ENCODE peak calls at places on chromosomes 13 and 19, in six cellular contexts. T is H1, U is GM12878, O is GM12891, C is K562, W is HepG2. Q is an unnamed sample.

GRCh38 chr13:110307697-110308376 is 753 bp downstream of the COL4A2 start:
- DNase-seq in T (peak; percentile 70), U (no peak), O (no peak), C (no peak), W (no peak), Q (no peak)

GRCh38 chr13:74206061-74206561 is 71.9 kb upstream of the KLF12 start:
- DNase-seq in T (no peak), U (no peak), O (no peak), C (no peak), W (no peak), Q (no peak)

GRCh38 chr13:40476175-40476958 is 190.1 kb downstream of the FOXO1 start:
- DNase-seq in T (no peak), U (no peak), O (no peak), C (no peak), W (peak; percentile 90), Q (no peak)

GRCh38 chr19:37778613-37779138 is 710 bp downstream of the ZNF573 start:
- DNase-seq in T (no peak), U (no peak), O (no peak), C (peak; percentile 19), W (peak; percentile 18), Q (no peak)

GRCh38 chr13:31964168-31964567 is 67.4 kb upstream of the FRY start:
- DNase-seq in T (no peak), U (no peak), O (no peak), C (no peak), W (no peak), Q (no peak)

GRCh38 chr13:19597523-19597922 is 35.9 kb upstream of the MPHOSPH8 start:
- DNase-seq in T (no peak), U (no peak), O (no peak), C (no peak), W (no peak), Q (no peak)

GRCh38 chr13:28316129-28316528 is 177.8 kb downstream of the PAN3 start:
- DNase-seq in T (no peak), U (no peak), O (no peak), C (no peak), W (peak; percentile 61), Q (no peak)

GRCh38 chr13:33208290-33208990 is 77.1 kb downstream of the STARD13 start:
- DNase-seq in T (no peak), U (no peak), O (no peak), C (no peak), W (no peak), Q (no peak)

GRCh38 chr19:29872224-29872731 is 60.5 kb downstream of the CCNE1 start:
- DNase-seq in T (peak; percentile 69), U (no peak), O (no peak), C (peak; percentile 60), W (no peak), Q (no peak)

GRCh38 chr19:2867025-2867991 is at the start of gene ZNF556:
- DNase-seq in T (no peak), U (no peak), O (no peak), C (peak; percentile 83), W (peak; percentile 100), Q (peak; percentile 20)

GRCh38 chr13:88704600-88705275 is 1033.6 kb downstream of the SLITRK5 start:
- DNase-seq in T (no peak), U (no peak), O (no peak), C (peak; percentile 1), W (no peak), Q (no peak)

GRCh38 chr19:33780251-33780650 is 16.4 kb upstream of the KCTD15 start:
- DNase-seq in T (no peak), U (no peak), O (no peak), C (no peak), W (no peak), Q (no peak)

GRCh38 chr13:48817166-48817802 is 158.4 kb upstream of the FNDC3A start:
- DNase-seq in T (no peak), U (no peak), O (no peak), C (no peak), W (no peak), Q (no peak)

GRCh38 chr19:58477871-58478270 is 1.7 kb downstream of the ZNF446 start:
- DNase-seq in T (no peak), U (no peak), O (no peak), C (no peak), W (no peak), Q (no peak)

GRCh38 chr13:106503730-106504129 is 31.7 kb downstream of the EFNB2 start:
- DNase-seq in T (no peak), U (no peak), O (no peak), C (no peak), W (no peak), Q (no peak)

GRCh38 chr13:51644649-51645048 is 60.4 kb downstream of the WDFY2 start:
- DNase-seq in T (no peak), U (no peak), O (no peak), C (no peak), W (no peak), Q (no peak)

GRCh38 chr13:50127017-50127725 is 111.9 kb downstream of the KCNRG start:
- DNase-seq in T (peak; percentile 71), U (no peak), O (no peak), C (no peak), W (no peak), Q (no peak)

GRCh38 chr19:31096047-31096446 is 253.2 kb downstream of the TSHZ3 start:
- DNase-seq in T (peak; percentile 52), U (no peak), O (no peak), C (peak; percentile 9), W (no peak), Q (no peak)

GRCh38 chr13:87153371-87153770 is 517.8 kb upstream of the SLITRK5 start:
- DNase-seq in T (no peak), U (no peak), O (no peak), C (no peak), W (no peak), Q (no peak)

GRCh38 chr19:18117692-18118378 is 20.3 kb downstream of the MAST3 start:
- DNase-seq in T (peak; percentile 97), U (no peak), O (peak; percentile 99), C (peak; percentile 99), W (peak; percentile 71), Q (peak; percentile 98)
- TF ChIP-seq POLR2AphosphoS5 in T (no peak), U (no peak), O (no peak), C (no peak), W (no peak), Q (no peak)

DNA sequence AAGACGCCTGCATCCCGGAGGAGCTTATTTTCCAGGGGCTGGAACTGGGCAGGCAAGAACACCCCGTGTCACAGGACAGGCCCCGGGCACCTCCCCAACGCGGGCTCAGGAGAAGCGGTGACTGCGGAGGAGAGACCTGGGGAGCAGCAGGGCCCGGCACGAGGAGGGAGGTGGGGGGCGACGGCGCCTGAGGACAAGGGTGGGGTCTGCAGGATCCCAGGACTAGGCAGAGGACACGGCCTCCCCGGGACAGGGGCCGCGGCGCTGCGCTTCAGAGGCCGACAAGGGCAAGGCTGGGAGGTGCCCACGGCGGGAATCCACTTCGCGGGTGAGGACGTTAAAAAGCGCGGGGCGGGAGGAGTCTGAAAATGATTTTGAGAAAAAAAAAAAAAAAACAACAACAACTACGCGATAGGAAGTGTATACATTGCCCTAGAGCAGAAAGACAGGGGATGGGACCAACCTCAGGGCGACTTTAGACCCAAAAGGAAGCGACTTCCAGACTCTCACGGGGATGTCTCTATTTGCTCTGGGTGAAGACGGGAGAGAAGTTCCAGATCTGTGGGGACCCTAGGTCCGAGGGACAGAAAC is 44.9 kb downstream of the ZNF611 start:
- DNase-seq in T (peak; percentile 70), U (no peak), O (no peak), C (peak; percentile 29), W (no peak), Q (peak; percentile 23)
- TF ChIP-seq POLR2A in T (no peak), U (no peak), O (no peak), C (no peak), W (no peak), Q (no peak)

GRCh38 chr13:82654851-82655517 is 1227.3 kb downstream of the SLITRK1 start:
- DNase-seq in T (no peak), U (no peak), O (no peak), C (no peak), W (no peak), Q (no peak)
- TF ChIP-seq TAF1 in T (no peak), U (no peak), O (no peak), C (no peak), W (no peak), Q (no peak)

GRCh38 chr19:6233827-6234511 is 45.8 kb downstream of the MLLT1 start:
- DNase-seq in T (no peak), U (no peak), O (peak; percentile 28), C (no peak), W (no peak), Q (no peak)
- TF ChIP-seq POLR2AphosphoS5 in T (no peak), U (no peak), O (no peak), C (no peak), W (no peak), Q (no peak)

GRCh38 chr19:55146648-55147218 is 2.3 kb downstream of the TNNT1 start:
- DNase-seq in T (peak; percentile 88), U (no peak), O (no peak), C (peak; percentile 92), W (peak; percentile 25), Q (no peak)
- TF ChIP-seq POLR2A in T (no peak), U (no peak), O (no peak), C (peak; percentile 64), W (no peak), Q (no peak)

DNA sequence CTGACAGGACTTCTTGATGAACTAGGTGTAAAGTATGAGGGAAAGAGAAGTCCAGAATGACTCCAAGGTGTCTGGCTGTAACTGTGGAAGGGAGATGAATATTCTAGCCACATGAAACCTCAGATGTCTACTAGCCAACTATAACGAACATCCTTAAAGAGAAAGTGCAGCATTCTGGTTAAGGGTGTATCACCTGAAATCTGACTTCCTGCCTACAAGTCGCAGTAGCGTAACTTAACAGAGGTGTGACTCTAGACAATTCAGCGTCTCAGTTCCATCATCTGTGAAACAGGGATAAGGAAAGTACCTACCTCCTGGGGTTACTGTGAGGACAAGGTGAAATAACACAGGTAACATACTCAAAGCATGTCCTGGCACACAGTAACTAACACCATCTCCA is 145.7 kb upstream of the FBXL3 start:
- DNase-seq in T (no peak), U (no peak), O (no peak), C (no peak), W (no peak), Q (no peak)
- TF ChIP-seq TAF1 in T (no peak), U (no peak), O (no peak), C (no peak), W (no peak), Q (no peak)

GRCh38 chr19:7618771-7619510 is 10.4 kb downstream of the XAB2 start:
- DNase-seq in T (no peak), U (no peak), O (no peak), C (no peak), W (no peak), Q (no peak)
- TF ChIP-seq POLR2AphosphoS5 in T (no peak), U (no peak), O (no peak), C (no peak), W (peak; percentile 51), Q (no peak)

DNA sequence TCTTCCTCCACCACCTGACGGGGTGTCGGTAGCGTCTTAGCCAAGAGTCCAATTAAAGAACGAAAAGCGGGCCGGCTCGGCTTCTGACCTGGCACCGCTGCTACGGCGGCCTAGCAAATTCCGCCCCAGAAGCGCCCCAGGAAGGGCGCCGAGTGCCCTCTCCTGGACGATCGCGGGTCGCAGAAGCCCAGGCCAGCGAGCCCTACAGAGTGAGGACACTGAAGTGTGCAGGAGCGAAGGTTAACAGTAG is 1.1 kb upstream of the KMT2B start:
- DNase-seq in T (no peak), U (no peak), O (no peak), C (no peak), W (no peak), Q (no peak)
- TF ChIP-seq POLR2A in T (peak; percentile 88), U (peak; percentile 27), O (no peak), C (no peak), W (no peak), Q (no peak)